ENCODE peak calls at places on chromosomes 5 and 9, in five cellular contexts. J, M, E, A and K are unnamed samples.
A peak's percentile ranks its signal among the peaks of the same experiment; 100 is the strongest.

GRCh38 chr9:95000821-95001220 is 274.3 kb downstream of the AOPEP start:
- DNase-seq in J (no peak), M (no peak), E (no peak), A (no peak), K (no peak)

GRCh38 chr5:54259090-54259489 is 51.3 kb downstream of the ARL15 start:
- DNase-seq in J (no peak), M (peak; percentile 42), E (peak; percentile 13), A (no peak), K (no peak)

GRCh38 chr5:69238760-69239251 is 4.1 kb downstream of the CDK7 start:
- DNase-seq in J (no peak), M (peak; percentile 95), E (peak; percentile 88), A (peak; percentile 39), K (no peak)

GRCh38 chr9:69197687-69198086 is 23.6 kb downstream of the TJP2 start:
- DNase-seq in J (no peak), M (no peak), E (no peak), A (no peak), K (no peak)

GRCh38 chr9:72911816-72912215 is 41.0 kb downstream of the ALDH1A1 start:
- DNase-seq in J (no peak), M (no peak), E (no peak), A (no peak), K (no peak)

GRCh38 chr5:149174847-149175234 is 33.5 kb downstream of the ABLIM3 start:
- DNase-seq in J (no peak), M (peak; percentile 59), E (no peak), A (no peak), K (no peak)

GRCh38 chr9:13904746-13905145 is 409.2 kb downstream of the NFIB start:
- DNase-seq in J (no peak), M (no peak), E (peak; percentile 43), A (no peak), K (no peak)

GRCh38 chr9:88733651-88734470 is 198.9 kb downstream of the NXNL2 start:
- DNase-seq in J (no peak), M (peak; percentile 97), E (peak; percentile 94), A (no peak), K (no peak)

GRCh38 chr5:542693-543311 is 18.6 kb upstream of the SLC9A3 start:
- DNase-seq in J (no peak), M (no peak), E (no peak), A (no peak), K (no peak)

GRCh38 chr9:100505564-100506159 is 32.7 kb downstream of the TMEFF1 start:
- DNase-seq in J (peak; percentile 67), M (peak; percentile 45), E (peak; percentile 77), A (peak; percentile 81), K (peak; percentile 37)

GRCh38 chr5:158287643-158288228 is 428.8 kb upstream of the CLINT1 start:
- DNase-seq in J (no peak), M (peak; percentile 69), E (peak; percentile 75), A (no peak), K (no peak)

GRCh38 chr9:15306068-15306756 is 804 bp downstream of the TTC39B start:
- DNase-seq in J (peak; percentile 59), M (peak; percentile 55), E (peak; percentile 61), A (peak; percentile 69), K (peak; percentile 29)

GRCh38 chr9:24391095-24391494 is 154.6 kb downstream of the IZUMO3 start:
- DNase-seq in J (no peak), M (no peak), E (no peak), A (no peak), K (no peak)

GRCh38 chr9:79917417-79917816 is 345.7 kb downstream of the TLE4 start:
- DNase-seq in J (no peak), M (peak; percentile 49), E (peak; percentile 64), A (no peak), K (no peak)

GRCh38 chr5:58958701-58959100 is 375.8 kb downstream of the RAB3C start:
- DNase-seq in J (no peak), M (no peak), E (no peak), A (no peak), K (no peak)
- TF ChIP-seq CTCF in J (no peak), M (no peak), E (no peak), A (no peak), K (no peak)

DNA sequence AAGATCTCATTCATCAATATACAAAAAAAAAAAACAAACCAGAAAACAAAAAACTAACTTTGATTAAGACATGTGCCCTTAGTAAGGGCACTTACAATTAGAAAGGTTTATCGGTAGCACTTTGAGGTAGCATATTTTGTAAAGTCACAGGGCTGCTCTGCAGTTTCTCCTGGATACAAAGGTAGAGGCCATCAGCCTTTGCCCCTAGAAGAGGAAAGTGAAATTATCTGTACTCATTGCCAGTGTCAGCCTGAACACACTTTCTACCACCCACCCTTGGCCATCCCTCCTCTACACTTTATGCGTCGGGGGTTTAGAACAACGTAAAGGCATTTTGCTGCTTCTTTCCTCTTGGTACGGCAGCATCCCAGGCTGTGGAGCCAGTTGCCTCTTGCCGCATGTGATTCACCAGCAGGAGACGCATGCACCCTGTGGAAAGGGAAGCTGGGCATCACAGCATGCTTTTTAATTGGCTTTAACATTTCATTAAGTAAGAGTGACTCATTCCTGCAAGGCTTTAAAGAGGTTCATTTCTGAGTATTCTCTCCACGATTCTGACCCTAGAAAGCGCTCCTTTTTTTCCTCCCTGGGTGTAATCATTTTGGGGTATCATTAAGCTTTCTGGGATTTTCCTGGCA is 84.6 kb downstream of the CEMIP2 start:
- DNase-seq in J (no peak), M (peak; percentile 60), E (peak; percentile 58), A (no peak), K (no peak)
- TF ChIP-seq CTCF in J (no peak), M (peak; percentile 36), E (peak; percentile 33), A (no peak), K (no peak)

DNA sequence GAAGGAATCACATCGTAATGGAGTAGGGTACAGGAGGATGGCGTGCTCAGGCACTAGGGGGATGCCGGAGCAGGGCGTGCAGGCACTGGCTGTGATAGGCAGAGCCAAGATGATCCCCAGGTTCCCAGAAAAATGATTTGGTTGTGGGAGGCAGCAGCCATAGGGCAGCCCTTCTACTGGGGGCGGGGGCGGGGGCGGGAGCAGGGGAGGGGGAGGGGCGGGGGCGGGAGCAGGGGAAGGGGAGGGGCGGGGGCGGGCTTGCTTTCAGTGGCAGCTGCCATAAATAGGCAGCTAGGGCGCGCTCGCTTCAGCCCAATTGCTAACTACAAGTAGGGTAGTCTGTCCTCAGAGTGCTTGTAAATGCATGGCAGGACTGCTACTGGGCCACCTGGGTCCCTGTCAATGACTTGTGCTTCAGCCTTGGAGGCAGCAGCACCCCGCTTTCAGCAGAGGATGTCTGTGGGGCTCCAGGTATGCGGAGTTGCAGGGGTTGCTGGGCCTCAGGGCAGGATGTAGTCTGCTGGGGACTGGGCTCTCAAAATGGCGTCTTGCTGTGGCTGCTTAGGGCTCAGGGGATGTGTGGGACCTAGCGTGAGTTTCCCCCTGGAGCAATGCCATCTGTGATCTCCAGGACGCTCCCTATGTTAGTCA is 354.3 kb downstream of the RAB3C start:
- DNase-seq in J (no peak), M (no peak), E (no peak), A (no peak), K (no peak)
- TF ChIP-seq CTCF in J (no peak), M (no peak), E (no peak), A (no peak), K (no peak)

GRCh38 chr5:94808497-94808896 is 190.0 kb downstream of the SLF1 start:
- DNase-seq in J (no peak), M (no peak), E (no peak), A (no peak), K (no peak)

GRCh38 chr5:94810281-94810680 is 191.8 kb downstream of the SLF1 start:
- DNase-seq in J (no peak), M (no peak), E (no peak), A (no peak), K (no peak)

GRCh38 chr5:94811341-94811740 is 192.9 kb downstream of the SLF1 start:
- DNase-seq in J (no peak), M (no peak), E (no peak), A (no peak), K (no peak)

GRCh38 chr5:94807985-94808384 is 189.5 kb downstream of the SLF1 start:
- DNase-seq in J (no peak), M (no peak), E (no peak), A (no peak), K (no peak)

GRCh38 chr5:94812232-94812631 is 193.8 kb downstream of the SLF1 start:
- DNase-seq in J (no peak), M (no peak), E (no peak), A (no peak), K (no peak)
- TF ChIP-seq CTCF in J (no peak), M (no peak), E (no peak), A (no peak), K (peak; percentile 4)

DNA sequence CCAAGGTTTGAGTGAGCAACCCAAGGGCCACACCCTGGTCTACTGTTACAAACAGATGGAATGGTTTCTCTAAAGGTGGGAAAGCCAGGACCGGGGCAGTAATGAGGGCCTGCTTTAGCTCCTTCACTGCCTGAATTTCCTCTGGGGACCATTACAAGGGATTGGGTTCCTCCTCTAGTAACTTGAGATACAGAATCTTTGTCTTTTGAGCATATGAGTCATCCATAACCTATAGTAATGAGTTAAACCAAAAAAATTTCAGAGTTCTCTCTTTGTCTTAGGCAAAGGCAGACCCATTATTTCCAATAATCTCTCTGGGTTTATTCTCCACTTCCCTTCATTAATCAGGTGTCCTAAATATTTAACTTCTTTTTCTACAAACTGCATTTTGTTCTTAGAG is 618.8 kb downstream of the HINT1 start:
- DNase-seq in J (no peak), M (peak; percentile 59), E (peak; percentile 29), A (no peak), K (no peak)
- TF ChIP-seq CTCF in J (no peak), M (no peak), E (no peak), A (no peak), K (no peak)

GRCh38 chr5:96901384-96901783 is 25.1 kb downstream of the ERAP2 start:
- DNase-seq in J (peak; percentile 20), M (no peak), E (no peak), A (no peak), K (no peak)
- TF ChIP-seq CTCF in J (peak; percentile 26), M (no peak), E (no peak), A (peak; percentile 41), K (peak; percentile 23)

DNA sequence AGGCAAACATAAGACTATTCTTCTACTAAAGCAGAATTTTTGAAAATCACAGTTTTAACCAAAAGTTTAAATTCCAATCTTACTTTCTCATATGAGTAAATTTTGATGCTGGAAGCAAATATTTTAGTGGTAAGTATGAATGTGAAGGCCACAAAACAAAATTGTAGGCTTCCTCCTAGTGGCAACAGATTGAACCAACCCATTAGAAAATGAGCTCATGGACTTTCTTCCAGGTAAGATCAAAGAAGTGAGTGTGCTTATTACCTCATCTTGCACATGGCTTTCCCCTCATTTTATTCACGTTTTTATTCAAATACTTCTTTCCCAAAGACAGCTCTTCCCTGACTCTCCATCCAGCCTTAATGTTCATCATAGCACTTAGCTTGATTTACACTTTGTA is 16.5 kb upstream of the RLN2 start:
- DNase-seq in J (peak; percentile 1), M (no peak), E (peak; percentile 15), A (no peak), K (peak; percentile 14)
- TF ChIP-seq CTCF in J (no peak), M (peak; percentile 14), E (peak; percentile 9), A (no peak), K (peak; percentile 8)